ENCODE peak calls at places on chromosomes 3 and 15, in four cellular contexts. I, H, Z and K are unnamed samples. For H3K4me1, the result is how much of the 10 kb centered on the place peaks cover.

GRCh38 chr3:139759470-139759869 is 81.7 kb upstream of the NMNAT3 start:
- DNase-seq in H (no peak), I (no peak), Z (no peak), K (no peak)

GRCh38 chr3:48157950-48158376 is 30.3 kb downstream of the CDC25A start:
- DNase-seq in I (no peak), H (peak), Z (peak), K (peak)

GRCh38 chr15:50066202-50066601 is 52.8 kb downstream of the ATP8B4 start:
- DNase-seq in I (no peak), Z (no peak), H (no peak), K (no peak)

GRCh38 chr15:28132524-28133275 is 33.6 kb upstream of the OCA2 start:
- DNase-seq in H (no peak), Z (no peak), I (no peak), K (peak)

GRCh38 chr3:130935761-130936160 is 41.9 kb downstream of the ATP2C1 start:
- DNase-seq in I (no peak), Z (no peak), H (no peak), K (no peak)

GRCh38 chr3:12471228-12471627 is 13.1 kb upstream of the TSEN2 start:
- DNase-seq in H (no peak), Z (no peak), I (no peak), K (no peak)

GRCh38 chr15:61216519-61216918 is 12.6 kb downstream of the RORA start:
- DNase-seq in Z (no peak), I (no peak), H (no peak), K (no peak)

GRCh38 chr15:98823012-98823458 is 174.7 kb downstream of the IGF1R start:
- DNase-seq in H (no peak), I (no peak), Z (no peak), K (no peak)

GRCh38 chr15:42165081-42165480 is 8.6 kb upstream of the PLA2G4F start:
- DNase-seq in H (no peak), Z (no peak), I (no peak), K (no peak)

GRCh38 chr3:148030975-148031374 is 621.8 kb downstream of the ZIC1 start:
- DNase-seq in Z (no peak), I (no peak), H (no peak), K (no peak)

GRCh38 chr15:51180534-51180933 is 85.8 kb upstream of the TNFAIP8L3 start:
- DNase-seq in I (no peak), Z (no peak), H (no peak), K (no peak)
- H3K4me3 ChIP-seq in I (no peak), Z (no peak), H (no peak), K (no peak)

DNA sequence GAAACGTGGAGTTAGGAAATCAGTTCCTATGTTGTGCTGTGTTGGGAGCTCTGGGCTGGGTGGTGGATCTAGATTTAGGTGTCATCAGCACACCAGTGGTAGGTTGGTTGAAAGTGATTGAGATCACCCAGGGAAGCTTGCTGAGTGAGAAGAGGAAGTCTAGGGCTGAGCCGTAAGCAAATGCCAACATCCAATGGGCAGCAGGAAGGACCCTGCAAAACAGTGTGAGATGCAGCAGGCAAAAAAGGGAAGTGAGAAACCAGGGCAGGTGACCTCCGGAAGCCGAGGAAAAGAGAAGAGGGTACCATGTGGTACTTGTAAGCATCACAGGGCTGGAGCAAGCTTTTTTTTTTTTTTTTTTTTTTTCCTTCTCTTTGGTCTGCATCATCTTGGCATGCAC is 15.9 kb upstream of the COPG1 start:
- DNase-seq in I (no peak), Z (peak), H (peak), K (peak)
- H3K27ac ChIP-seq in I (no peak), Z (no peak), H (peak), K (peak)

DNA sequence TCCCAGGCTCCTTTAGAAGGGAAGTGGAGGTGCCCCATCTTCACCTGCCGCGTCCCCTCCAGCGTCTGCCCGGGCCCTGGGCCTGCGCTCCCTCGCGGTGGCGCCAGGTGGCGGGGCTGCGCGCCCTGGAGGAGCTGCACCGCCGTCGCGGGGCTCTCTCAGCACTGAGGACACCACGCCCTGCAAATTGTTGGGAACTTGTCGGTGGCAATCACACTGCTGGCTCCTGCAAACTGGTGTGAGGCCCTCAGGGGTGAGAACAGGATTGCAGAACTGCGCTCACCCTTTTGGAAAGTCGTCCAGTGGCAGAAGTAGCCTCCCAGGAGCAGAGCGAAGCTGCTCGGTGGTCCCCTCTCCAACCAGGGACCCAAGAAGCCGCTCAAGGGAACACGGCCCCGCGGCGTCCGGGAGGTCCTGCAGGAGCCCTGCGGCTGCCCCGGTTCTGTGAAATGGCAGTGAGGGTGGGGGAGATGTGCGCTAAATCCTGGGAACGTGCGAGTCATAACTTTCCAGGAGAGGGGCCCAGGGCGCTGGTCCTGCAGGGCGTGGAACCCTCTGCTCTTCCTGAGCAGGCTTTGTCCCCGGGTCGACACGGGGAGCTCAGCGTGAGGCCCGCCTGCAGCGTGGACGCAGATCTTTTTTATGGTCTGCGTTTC is 995 bp upstream of the LRRK1 start:
- DNase-seq in I (no peak), Z (peak), H (peak), K (peak)
- H3K4me1 ChIP-seq in I (under half), Z (under half), H (under half), K (under half)

GRCh38 chr3:54125317-54125716 is 3.0 kb downstream of the CACNA2D3 start:
- DNase-seq in H (no peak), Z (no peak), I (no peak), K (no peak)

GRCh38 chr3:54121404-54122045 is 827 bp upstream of the CACNA2D3 start:
- DNase-seq in Z (no peak), I (no peak), H (no peak), K (no peak)

GRCh38 chr3:54122046-54122801 is at the start of gene CACNA2D3:
- DNase-seq in Z (no peak), I (no peak), H (peak), K (no peak)

GRCh38 chr3:54122802-54123537 is 618 bp downstream of the CACNA2D3 start:
- DNase-seq in Z (no peak), H (no peak), I (no peak), K (no peak)

DNA sequence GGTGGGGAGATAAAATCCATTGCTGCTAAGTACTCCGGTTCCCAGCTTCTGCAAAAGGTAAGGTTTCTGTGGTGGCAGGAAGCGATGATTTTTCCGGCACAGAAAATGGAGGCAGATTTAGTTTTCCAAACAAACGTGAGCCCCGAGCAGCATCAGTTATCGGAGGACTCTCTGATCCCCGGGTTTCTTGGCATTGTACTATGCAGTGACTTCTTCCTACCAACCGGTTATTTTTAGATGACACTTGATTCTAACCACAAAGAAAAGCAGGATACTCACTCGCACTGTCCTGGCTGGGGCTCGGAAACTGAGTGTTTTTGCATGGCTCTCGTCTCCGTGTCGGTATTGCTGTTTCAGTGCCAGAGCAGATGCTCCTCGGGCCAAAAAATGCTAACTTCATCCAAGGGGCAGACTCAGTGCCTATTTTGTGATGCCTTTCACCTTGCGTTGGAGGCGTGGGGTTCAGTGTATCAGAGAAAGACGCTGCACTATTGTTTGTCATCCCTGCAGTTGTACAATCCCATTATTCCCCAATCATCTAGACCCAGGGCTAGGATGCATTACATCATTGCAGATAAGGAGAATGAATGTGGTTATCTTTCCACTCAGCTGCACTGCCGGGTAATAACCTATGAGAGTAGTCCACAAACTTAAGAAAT is 1.3 kb downstream of the CACNA2D3 start:
- DNase-seq in Z (no peak), I (no peak), H (peak), K (no peak)
- H3K4me3 ChIP-seq in Z (peak), I (no peak), H (peak), K (no peak)

DNA sequence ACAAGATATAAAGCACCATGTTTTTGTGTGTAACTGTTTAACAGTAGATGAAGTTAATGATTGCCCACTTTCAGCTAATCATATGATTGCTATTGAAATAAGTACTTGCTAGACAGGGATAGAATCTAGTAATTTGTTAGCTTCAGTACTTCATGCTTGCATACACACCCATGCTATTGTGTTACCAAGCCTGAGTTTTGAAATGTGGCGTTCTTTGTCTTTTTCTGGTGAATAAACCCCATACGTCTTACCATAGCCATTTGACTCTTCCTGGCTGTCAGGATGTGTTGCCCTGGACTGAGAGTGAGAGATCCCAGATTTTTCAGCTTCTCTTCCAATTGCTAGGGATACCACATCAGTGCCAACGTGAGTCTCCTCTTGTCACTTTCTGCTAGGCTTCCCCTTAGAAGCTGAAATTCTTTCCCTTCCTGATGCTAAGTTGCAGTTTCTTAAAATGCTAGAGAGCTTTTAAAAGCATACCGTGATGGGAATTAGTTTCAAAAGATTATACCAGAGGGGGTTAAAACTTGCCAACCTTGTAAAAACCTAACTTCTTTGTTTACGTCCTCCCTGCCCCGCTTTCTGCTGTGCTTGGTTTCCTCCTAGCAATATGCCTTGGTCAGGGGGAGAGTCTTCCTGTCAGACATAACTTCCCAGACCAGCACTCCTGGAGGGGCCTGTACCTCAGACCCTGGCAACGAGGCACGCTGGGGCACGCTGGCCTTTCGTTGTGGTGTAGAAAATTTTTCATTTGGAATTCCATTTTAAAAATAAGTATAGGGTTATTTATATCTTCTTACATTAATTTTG is 62.9 kb upstream of the ULK4 start:
- DNase-seq in H (peak), Z (no peak), I (no peak), K (no peak)
- H3K27ac ChIP-seq in H (peak), Z (peak), I (no peak), K (peak)